ENCODE peak calls at places on chromosomes 3 and 15, in four cellular contexts. F, C, N and Z are unnamed samples.

GRCh38 chr3:141812091-141812490 is 48.9 kb downstream of the GRK7 start:
- DNase-seq in F (no peak), N (no peak), C (no peak), Z (no peak)

GRCh38 chr15:32704343-32705076 is 13.3 kb upstream of the GREM1 start:
- DNase-seq in F (no peak), N (no peak), C (no peak), Z (no peak)

GRCh38 chr3:124034809-124035152 is 42.9 kb upstream of the ROPN1 start:
- DNase-seq in N (peak; percentile 20), C (no peak), F (no peak), Z (no peak)

GRCh38 chr15:59657635-59658125 is 365 bp upstream of the GTF2A2 start:
- DNase-seq in N (peak; percentile 5), F (no peak), C (peak; percentile 30), Z (no peak)

GRCh38 chr3:49422379-49423248 is at the start of gene AMT:
- DNase-seq in N (peak; percentile 74), C (peak; percentile 57), F (no peak), Z (peak; percentile 67)

GRCh38 chr15:70765504-70766281 is 2.3 kb upstream of the UACA start:
- DNase-seq in F (no peak), C (no peak), N (no peak), Z (no peak)

GRCh38 chr15:66498501-66499386 is 1.2 kb upstream of the SNAPC5 start:
- DNase-seq in N (no peak), C (no peak), F (no peak), Z (no peak)

GRCh38 chr3:87771338-87772059 is 287.3 kb downstream of the CGGBP1 start:
- DNase-seq in F (no peak), C (peak; percentile 20), N (peak; percentile 10), Z (no peak)

GRCh38 chr15:44193651-44194396 is 1.2 kb downstream of the FRMD5 start:
- DNase-seq in N (peak; percentile 18), C (peak; percentile 21), F (no peak), Z (no peak)

GRCh38 chr15:44101286-44101685 is 93.8 kb downstream of the FRMD5 start:
- DNase-seq in C (no peak), N (no peak), F (no peak), Z (no peak)

GRCh38 chr15:69222002-69222474 is 61.6 kb downstream of the GLCE start:
- DNase-seq in F (no peak), N (no peak), C (peak; percentile 42), Z (no peak)

GRCh38 chr15:69224383-69224782 is 63.9 kb downstream of the GLCE start:
- DNase-seq in C (peak; percentile 79), F (no peak), N (no peak), Z (no peak)

GRCh38 chr15:69226028-69226355 is 65.6 kb downstream of the GLCE start:
- DNase-seq in F (no peak), N (no peak), C (no peak), Z (no peak)

GRCh38 chr15:69223083-69223813 is 62.8 kb downstream of the GLCE start:
- DNase-seq in F (no peak), N (no peak), C (no peak), Z (no peak)

DNA sequence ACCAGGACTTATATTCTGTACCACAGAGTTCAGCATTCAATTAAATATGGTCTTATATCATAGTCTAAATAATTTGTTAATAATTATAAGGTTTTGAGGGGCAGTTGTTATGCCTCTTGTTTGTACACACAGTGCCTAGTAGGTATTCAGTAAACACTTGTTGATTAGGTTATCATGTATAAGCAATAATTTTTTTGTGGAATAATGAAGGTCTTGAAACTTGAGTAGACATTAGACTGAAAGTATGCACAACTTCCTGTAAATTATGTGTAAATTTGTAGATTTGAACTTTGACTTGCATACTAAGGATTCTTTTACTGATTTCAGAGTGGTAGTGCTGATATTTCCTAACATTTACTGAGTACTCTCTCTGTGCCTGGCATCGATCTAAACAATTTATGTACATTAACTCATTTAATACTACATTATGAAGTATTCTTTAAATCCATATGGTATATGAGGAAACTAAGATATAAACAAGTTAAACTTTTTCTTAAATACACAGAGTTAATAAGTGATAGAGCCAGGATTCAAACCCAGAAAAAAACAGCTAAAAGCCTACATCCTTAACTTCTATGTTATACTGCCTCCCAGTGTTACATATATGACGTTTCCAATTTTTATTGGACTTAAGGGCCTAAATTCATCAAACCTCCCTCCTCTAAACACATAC is 65.1 kb downstream of the GLCE start:
- DNase-seq in F (no peak), C (no peak), N (no peak), Z (no peak)
- TF ChIP-seq CTCF in F (no peak), C (no peak), N (no peak), Z (peak; percentile 63)

GRCh38 chr3:138184994-138185393 is 2.1 kb upstream of the ARMC8 start:
- DNase-seq in F (no peak), C (no peak), N (peak; percentile 30), Z (no peak)

GRCh38 chr3:138186216-138186615 is 885 bp upstream of the ARMC8 start:
- DNase-seq in C (no peak), F (no peak), N (no peak), Z (no peak)

GRCh38 chr3:138174421-138175122 is at the start of gene DBR1:
- DNase-seq in C (peak; percentile 94), F (peak; percentile 64), N (peak; percentile 74), Z (peak; percentile 76)

DNA sequence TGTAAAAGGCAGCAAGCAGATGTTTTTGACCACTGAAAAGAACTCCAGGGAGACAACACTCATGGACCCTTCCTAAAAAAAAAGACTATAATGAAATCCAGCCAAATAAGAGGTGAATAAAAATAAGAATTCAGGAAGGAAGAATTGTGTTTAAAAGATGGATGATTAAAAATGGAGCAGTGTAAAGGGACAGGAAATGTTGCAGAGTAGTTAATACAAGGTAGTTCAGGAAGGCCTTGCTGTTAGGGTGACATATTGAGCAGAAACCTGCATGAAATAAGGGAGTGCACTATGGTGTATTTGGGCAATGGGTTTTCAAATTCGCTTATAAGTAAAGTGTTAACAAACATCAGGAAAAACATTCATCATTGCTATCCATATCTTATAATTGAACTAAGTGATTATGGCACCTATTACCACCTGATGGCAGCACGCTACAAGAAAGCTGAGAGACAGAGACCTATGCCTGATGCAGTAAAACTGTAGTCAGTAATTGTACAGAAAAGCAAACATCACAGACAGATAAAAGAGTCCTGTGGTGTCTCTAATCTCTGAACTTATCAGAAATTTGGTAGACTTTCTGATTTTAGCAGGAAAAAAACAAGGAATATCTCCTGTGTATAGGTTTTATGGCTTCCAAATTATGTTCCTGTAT is 5.8 kb upstream of the DBR1 start:
- DNase-seq in F (no peak), N (no peak), C (peak; percentile 28), Z (no peak)
- TF ChIP-seq CTCF in F (no peak), N (no peak), C (peak; percentile 12), Z (peak; percentile 59)

DNA sequence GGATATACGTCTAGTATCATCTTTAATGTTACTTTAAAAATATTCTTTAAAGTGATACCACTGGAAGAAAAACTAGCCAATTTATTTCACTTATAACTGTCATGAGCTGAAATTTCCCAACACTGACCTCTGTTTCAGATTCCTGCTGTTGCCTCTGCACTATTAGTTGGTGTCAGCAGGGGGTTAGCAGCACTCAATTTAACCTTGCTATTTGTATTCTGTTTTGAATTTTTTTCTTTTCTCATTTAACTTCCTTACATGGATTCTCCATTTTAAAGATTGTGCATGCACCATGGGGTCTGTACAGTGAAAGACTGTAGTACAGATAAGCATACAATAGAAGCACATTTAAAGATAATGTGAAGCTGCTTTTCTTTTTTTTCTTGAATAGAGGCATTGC is 169.2 kb downstream of the UBE2E2 start:
- DNase-seq in C (no peak), F (no peak), N (no peak), Z (no peak)
- TF ChIP-seq CTCF in C (no peak), F (no peak), N (no peak), Z (no peak)

DNA sequence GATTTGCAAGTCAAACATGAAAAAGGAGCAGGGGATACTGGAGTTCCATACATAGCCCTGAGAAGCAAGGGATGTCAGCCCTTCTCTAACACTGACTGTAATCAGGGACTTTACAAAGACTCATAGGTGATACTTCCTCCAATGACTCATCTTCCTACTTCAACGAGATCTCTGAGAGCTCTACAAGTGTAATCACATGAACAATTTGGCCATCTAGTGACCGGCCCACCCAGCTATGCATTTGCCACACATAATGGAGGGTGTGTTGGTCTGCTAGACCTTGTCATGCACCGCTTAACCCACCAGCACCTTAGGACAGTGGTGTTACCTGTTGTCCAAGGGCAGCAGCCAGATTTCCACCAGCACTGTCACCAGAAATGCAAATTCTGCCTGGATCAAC is 75.3 kb downstream of the NCEH1 start:
- DNase-seq in C (no peak), N (no peak), F (no peak), Z (no peak)
- TF ChIP-seq CTCF in C (no peak), N (no peak), F (no peak), Z (no peak)

GRCh38 chr3:162436826-162437225 is 940.2 kb downstream of the OTOL1 start:
- DNase-seq in F (no peak), N (no peak), C (no peak), Z (no peak)

GRCh38 chr3:162437480-162437879 is 940.9 kb downstream of the OTOL1 start:
- DNase-seq in C (no peak), F (no peak), N (no peak), Z (no peak)

GRCh38 chr3:162441716-162442115 is 945.1 kb downstream of the OTOL1 start:
- DNase-seq in N (no peak), C (no peak), F (no peak), Z (no peak)

DNA sequence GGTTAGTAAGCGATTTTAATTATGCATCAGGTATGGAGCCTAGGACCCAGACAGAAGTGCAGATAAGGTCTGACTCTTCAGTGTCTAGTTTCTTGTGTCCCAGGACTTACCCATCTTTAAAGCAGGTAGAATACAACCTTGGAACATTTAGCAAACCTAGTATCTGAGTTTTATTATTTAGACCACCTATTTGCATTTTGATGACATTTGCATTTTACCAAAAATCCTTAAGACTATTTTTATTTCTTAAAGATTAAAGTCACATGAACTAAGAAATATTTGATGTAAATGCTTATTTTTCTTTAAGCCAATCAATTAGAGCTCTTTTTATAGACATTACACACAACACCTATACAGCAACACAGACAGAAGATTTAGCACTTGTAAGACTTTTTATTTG is 939.1 kb downstream of the OTOL1 start:
- DNase-seq in F (no peak), C (no peak), N (no peak), Z (no peak)
- TF ChIP-seq CTCF in F (no peak), C (no peak), N (no peak), Z (no peak)

DNA sequence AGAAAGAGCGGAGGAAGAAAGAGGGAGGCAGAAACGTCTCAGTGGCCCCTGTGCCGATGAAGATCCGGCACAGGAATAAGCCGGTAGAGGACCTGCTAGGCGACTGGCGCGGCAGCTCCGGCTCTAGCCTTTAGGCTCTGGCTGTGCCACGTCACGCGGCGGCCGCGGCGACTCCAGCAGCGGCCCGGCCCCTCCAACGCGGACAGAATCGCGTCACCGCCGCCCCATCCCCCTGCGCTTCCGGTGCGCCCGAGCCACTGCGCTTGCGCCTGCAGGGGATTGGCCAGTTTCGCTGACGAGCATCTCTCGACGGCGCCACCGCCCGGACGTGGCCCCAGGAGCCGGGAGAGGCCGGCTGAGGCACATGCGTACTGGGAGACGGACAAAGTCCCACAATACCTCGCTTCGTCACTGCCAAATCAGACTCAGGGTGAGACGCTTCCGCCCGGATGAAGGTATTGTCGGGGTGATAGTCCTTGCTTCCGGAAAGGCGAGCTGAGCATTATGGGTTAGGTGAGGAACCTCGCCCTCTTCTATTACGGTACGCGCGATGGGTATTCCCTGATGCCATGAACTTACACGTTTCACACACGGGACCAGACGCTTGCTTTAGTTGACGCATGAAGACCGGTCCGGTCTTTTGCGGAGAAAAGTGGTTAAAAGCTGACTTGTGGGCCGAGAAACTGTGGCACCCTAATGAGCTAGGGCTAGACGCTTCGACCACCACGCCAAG is at the start of gene ARF4:
- DNase-seq in F (peak; percentile 100), N (peak; percentile 99), C (peak; percentile 99), Z (peak; percentile 98)
- TF ChIP-seq CTCF in F (no peak), N (no peak), C (no peak), Z (no peak)